ENCODE peak calls at places on chromosomes 2 and 18, in seven cellular contexts. P, Y, T, J, Q, L and D are unnamed samples.

GRCh38 chr18:50429207-50429948 is 54.5 kb downstream of the SKA1 start:
- DNase-seq in P (no peak), Y (peak; percentile 35), T (no peak), J (no peak), Q (peak; percentile 17), L (peak; percentile 35), D (no peak)

GRCh38 chr2:213475433-213475832 is 191.2 kb downstream of the SPAG16 start:
- DNase-seq in P (no peak), Y (no peak), T (no peak), J (no peak), Q (no peak), L (no peak), D (no peak)

GRCh38 chr18:11729556-11729955 is 40.5 kb downstream of the GNAL start:
- DNase-seq in P (no peak), Y (no peak), T (no peak), J (no peak), Q (no peak), L (no peak), D (no peak)

GRCh38 chr2:240895656-240896388 is at the start of gene MAB21L4:
- DNase-seq in P (no peak), Y (no peak), T (no peak), J (no peak), Q (no peak), L (peak; percentile 61), D (no peak)

GRCh38 chr2:141660232-141660631 is 470.6 kb downstream of the LRP1B start:
- DNase-seq in P (no peak), Y (no peak), T (no peak), J (no peak), Q (no peak), L (no peak), D (no peak)

GRCh38 chr2:68196120-68196716 is 38.5 kb downstream of the PNO1 start:
- DNase-seq in P (no peak), Y (peak; percentile 8), T (peak; percentile 12), J (no peak), Q (peak; percentile 42), L (no peak), D (peak; percentile 48)

GRCh38 chr2:63700276-63700675 is 111.5 kb downstream of the MDH1 start:
- DNase-seq in P (no peak), Y (no peak), T (no peak), J (no peak), Q (no peak), L (no peak), D (no peak)

GRCh38 chr18:77165489-77166415 is 33.2 kb upstream of the MBP start:
- DNase-seq in P (no peak), Y (no peak), T (no peak), J (no peak), Q (no peak), L (no peak), D (no peak)

GRCh38 chr2:186440506-186440905 is 45.6 kb upstream of the ZC3H15 start:
- DNase-seq in P (no peak), Y (no peak), T (no peak), J (no peak), Q (no peak), L (no peak), D (no peak)

GRCh38 chr2:233013650-233014049 is 594 bp upstream of the NGEF start:
- DNase-seq in P (no peak), Y (no peak), T (no peak), J (no peak), Q (no peak), L (no peak), D (no peak)

GRCh38 chr2:125169022-125169763 is 1144.1 kb downstream of the CNTNAP5 start:
- DNase-seq in P (no peak), Y (no peak), T (no peak), J (no peak), Q (no peak), L (no peak), D (no peak)

GRCh38 chr2:167297292-167297691 is 409.0 kb downstream of the XIRP2 start:
- DNase-seq in P (no peak), Y (no peak), T (no peak), J (no peak), Q (no peak), L (no peak), D (no peak)

GRCh38 chr2:39620067-39620466 is 45.6 kb upstream of the TMEM178A start:
- DNase-seq in P (no peak), Y (no peak), T (no peak), J (peak; percentile 35), Q (peak; percentile 61), L (no peak), D (peak; percentile 9)

GRCh38 chr2:23434721-23435121 is 49.7 kb downstream of the KLHL29 start:
- DNase-seq in P (no peak), Y (no peak), T (no peak), J (no peak), Q (peak; percentile 33), L (no peak), D (no peak)

GRCh38 chr2:202113571-202114142 is 40.6 kb downstream of the KIAA2012 start:
- DNase-seq in P (no peak), Y (no peak), T (no peak), J (no peak), Q (no peak), L (no peak), D (no peak)

GRCh38 chr2:173623411-173624076 is 268.9 kb downstream of the CDCA7 start:
- DNase-seq in P (no peak), Y (no peak), T (no peak), J (no peak), Q (no peak), L (peak; percentile 30), D (no peak)

GRCh38 chr18:63320690-63321265 is 1.2 kb upstream of the BCL2 start:
- DNase-seq in P (no peak), Y (peak; percentile 35), T (no peak), J (no peak), Q (peak; percentile 23), L (peak; percentile 31), D (no peak)

GRCh38 chr2:231039821-231040364 is 2.6 kb downstream of the C2orf72 start:
- DNase-seq in P (no peak), Y (no peak), T (no peak), J (no peak), Q (no peak), L (no peak), D (peak; percentile 43)

GRCh38 chr2:107091163-107091864 is 205.3 kb upstream of the ST6GAL2 start:
- DNase-seq in P (no peak), Y (no peak), T (no peak), J (no peak), Q (no peak), L (peak; percentile 13), D (peak; percentile 3)

GRCh38 chr2:17470855-17471641 is 47.2 kb downstream of the RAD51AP2 start:
- DNase-seq in P (no peak), Y (peak; percentile 6), T (no peak), J (no peak), Q (peak; percentile 81), L (peak; percentile 30), D (peak; percentile 32)

GRCh38 chr2:137980459-137980858 is 16.2 kb downstream of the HNMT start:
- DNase-seq in P (no peak), Y (no peak), T (no peak), J (no peak), Q (no peak), L (no peak), D (no peak)

GRCh38 chr2:145910416-145910815 is 1390.5 kb upstream of the ZEB2 start:
- DNase-seq in P (no peak), Y (no peak), T (no peak), J (no peak), Q (no peak), L (no peak), D (no peak)